ENCODE peak calls at places on chromosomes 2 and 18, in nine cellular contexts. W is fibroblast of lung, U is OCI-LY7, N is HCT116, I is uterus, E is HL-60, M is GM20000, F is Peyer's patch, X is left lung. H is an unnamed sample.

GRCh38 chr2:239833728-239834109 is 191.4 kb downstream of the NDUFA10 start:
- DNase-seq in N (no peak), W (no peak), U (no peak), E (no peak), M (no peak), I (no peak), X (no peak), F (peak), H (no peak)

GRCh38 chr18:36461551-36461987 is 164.1 kb downstream of the FHOD3 start:
- DNase-seq in F (no peak), X (no peak), E (no peak), W (no peak), N (no peak), U (no peak), I (no peak), M (no peak), H (peak)

GRCh38 chr2:26654061-26654340 is 12.8 kb upstream of the CIB4 start:
- DNase-seq in N (no peak), X (no peak), F (no peak), E (no peak), I (no peak), W (no peak), M (no peak), U (no peak), H (no peak)

GRCh38 chr18:73942956-73943355 is 204.7 kb downstream of the FBXO15 start:
- DNase-seq in U (no peak), X (no peak), N (no peak), W (no peak), M (no peak), F (no peak), E (no peak), I (no peak), H (no peak)

GRCh38 chr2:160910681-160911080 is 249.5 kb upstream of the TANK start:
- DNase-seq in W (peak), I (no peak), X (no peak), F (no peak), E (no peak), U (no peak), M (no peak), N (no peak), H (peak)

GRCh38 chr18:78732273-78733210 is 247.1 kb upstream of the SALL3 start:
- DNase-seq in I (no peak), N (no peak), M (no peak), F (no peak), W (no peak), U (no peak), E (no peak), X (no peak), H (no peak)

GRCh38 chr2:207944334-207944733 is 81.0 kb downstream of the PLEKHM3 start:
- DNase-seq in M (no peak), F (no peak), X (no peak), E (no peak), U (no peak), N (no peak), I (no peak), W (no peak), H (no peak)

GRCh38 chr2:33104726-33105125 is 158.0 kb downstream of the LTBP1 start:
- DNase-seq in F (no peak), W (peak), N (peak), M (no peak), E (no peak), X (no peak), U (no peak), I (no peak), H (peak)

GRCh38 chr18:13268035-13268700 is 49.6 kb downstream of the LDLRAD4 start:
- DNase-seq in U (no peak), N (no peak), I (peak), X (no peak), F (no peak), E (no peak), M (no peak), W (peak), H (peak)

DNA sequence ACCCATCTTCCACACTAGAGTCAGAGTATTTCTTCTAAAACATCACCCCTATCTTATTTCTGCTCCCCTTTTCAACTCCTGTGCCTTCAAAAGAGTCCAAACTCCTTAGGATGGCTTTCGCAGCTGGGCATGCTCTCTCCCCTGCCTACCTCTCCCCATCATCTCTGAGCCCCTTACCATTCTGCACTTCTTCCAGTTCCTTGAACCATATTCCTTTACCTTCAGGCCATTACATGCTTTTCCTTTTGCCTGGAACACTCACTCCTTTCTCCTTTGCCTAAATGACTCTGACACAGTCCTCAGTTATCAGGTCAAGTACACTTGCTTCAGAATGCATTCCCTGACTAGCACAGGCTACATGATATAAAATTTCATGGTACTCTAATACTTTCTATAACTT is 22.4 kb downstream of the APOB start:
- DNase-seq in M (no peak), W (no peak), E (no peak), X (no peak), N (no peak), U (no peak), F (no peak), I (no peak), H (no peak)
- TF ChIP-seq CTCF in M (no peak), W (no peak), E (no peak), X (no peak), N (no peak), U (no peak), F (no peak), I (no peak), H (no peak)

DNA sequence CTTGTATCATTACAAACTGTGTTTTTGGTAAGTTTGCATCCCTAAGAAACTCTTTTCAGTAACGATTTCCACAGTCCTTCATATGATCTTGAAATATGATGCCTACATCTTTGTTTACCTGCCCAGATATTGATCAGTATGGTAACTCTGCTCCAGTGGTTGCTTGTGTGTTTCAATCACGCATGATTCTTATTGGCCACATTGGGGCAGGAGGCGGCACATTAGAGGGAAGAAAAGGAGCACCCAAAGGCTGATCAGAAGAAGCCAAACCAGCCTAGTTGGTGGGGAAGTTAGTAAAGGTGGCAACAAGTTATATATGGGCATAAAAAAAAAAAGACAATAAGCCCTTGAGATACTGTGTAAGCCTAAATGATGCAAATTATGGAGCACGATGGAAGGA is 158.9 kb downstream of the RHBDD1 start:
- DNase-seq in X (no peak), E (no peak), I (no peak), W (peak), N (peak), U (peak), M (no peak), F (no peak), H (peak)
- TF ChIP-seq CTCF in X (no peak), E (no peak), I (no peak), W (peak), N (peak), U (peak), M (no peak), F (no peak), H (no peak)

GRCh38 chr2:121130301-121130850 is 154.6 kb downstream of the TFCP2L1 start:
- DNase-seq in F (no peak), E (no peak), X (no peak), I (no peak), N (no peak), U (no peak), W (no peak), M (no peak), H (no peak)

GRCh38 chr2:121132054-121132453 is 152.9 kb downstream of the TFCP2L1 start:
- DNase-seq in U (no peak), X (no peak), W (no peak), M (no peak), I (no peak), N (no peak), E (no peak), F (no peak), H (no peak)

GRCh38 chr2:121129692-121130091 is 155.3 kb downstream of the TFCP2L1 start:
- DNase-seq in E (no peak), X (no peak), M (no peak), N (no peak), U (no peak), F (no peak), I (no peak), W (no peak), H (no peak)

GRCh38 chr2:121131375-121131774 is 153.6 kb downstream of the TFCP2L1 start:
- DNase-seq in X (no peak), E (no peak), N (no peak), M (no peak), U (no peak), I (no peak), W (no peak), F (no peak), H (no peak)

DNA sequence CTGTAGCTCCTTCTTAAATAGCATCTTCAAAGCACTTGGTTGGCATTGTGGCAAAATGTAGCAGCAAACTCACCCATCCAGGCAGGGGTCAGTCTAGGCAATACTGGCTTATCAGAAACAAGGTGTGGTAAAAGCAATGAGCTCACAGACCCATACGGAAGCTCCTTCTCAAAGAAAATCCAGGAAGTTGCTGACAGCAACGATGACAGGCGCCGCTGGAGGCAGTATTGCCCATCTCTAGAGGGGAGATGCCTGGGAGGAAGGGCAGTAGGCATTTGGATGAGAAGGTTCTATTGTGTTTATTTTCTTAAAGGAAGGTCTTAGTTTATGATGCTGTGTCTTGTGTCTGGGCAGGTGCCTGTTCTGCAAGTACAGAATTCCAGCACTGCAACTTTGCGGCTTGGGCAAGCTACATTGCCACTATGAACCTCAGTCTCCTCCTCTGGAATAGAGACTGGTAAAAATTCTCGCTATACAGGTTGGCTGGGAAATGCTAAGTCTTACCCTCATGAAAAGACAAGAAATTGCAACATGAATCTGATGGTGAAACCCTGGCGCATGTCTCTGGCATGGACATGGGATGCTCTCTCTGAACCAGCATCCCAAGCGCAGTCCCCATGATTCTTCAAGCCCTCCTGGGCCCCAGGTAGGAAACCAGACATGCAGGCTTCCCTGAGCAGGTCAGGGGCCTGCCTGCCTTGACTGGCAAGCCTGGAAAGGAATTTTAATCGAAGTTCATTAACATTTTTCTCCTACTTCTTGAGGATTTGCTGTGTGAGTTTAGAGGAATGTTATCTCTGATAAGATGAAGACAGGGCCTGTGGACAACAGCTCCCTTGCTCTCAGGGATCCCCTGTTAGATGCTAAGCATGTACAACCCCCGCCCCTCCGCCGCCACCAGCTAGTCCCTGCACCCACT is 156.0 kb downstream of the TFCP2L1 start:
- DNase-seq in N (peak), M (no peak), X (peak), U (peak), F (no peak), W (peak), E (peak), I (no peak), H (no peak)
- TF ChIP-seq CTCF in N (peak), M (no peak), X (peak), U (peak), F (peak), W (peak), E (peak), I (no peak), H (peak)

DNA sequence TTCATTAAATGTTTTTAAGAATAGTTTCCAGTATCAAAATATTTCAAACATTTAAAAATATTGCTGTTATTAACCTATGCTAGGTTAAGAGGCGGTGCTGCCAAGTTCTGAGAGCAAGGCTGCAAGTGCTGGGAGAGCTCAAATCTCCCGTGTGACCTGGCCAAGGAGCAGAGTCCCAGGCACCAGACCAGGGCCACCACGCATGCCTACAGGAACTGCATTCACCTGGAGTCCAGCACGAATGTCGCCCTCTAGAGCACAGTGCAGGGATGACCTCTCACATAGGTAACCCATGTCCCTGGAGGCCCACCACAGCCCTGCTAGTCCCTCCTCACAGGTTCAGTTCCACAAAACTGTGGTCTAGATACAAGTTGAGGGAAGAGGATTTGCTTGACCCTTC is 120.4 kb upstream of the POU3F3 start:
- DNase-seq in E (peak), M (peak), W (no peak), U (peak), N (peak), X (no peak), I (no peak), F (no peak), H (no peak)
- TF ChIP-seq CTCF in E (peak), M (peak), W (no peak), U (peak), N (peak), X (peak), I (no peak), F (no peak), H (no peak)

DNA sequence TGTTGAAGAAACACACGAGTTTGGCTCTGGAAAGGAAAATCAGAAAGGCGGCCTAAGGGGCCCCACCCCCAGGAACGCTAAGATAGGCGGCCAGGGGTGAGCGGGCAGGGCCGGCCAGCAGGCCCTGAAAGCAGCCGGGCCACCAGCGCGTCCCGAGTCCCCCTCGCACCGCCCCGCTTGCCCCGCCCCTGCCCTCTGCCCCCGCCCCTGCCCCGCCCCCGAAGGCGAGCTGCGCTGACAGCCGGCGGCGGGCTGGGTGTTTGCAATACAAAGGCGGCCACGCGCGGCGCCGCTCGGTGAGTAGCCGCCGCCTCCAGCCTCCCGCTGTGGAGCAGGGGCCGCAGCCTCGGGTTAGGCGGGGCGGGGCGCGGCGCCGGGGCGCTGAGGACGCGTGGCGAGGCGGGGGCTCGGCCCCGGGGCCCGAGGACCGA is at the start of gene LPIN1:
- DNase-seq in F (peak), I (peak), W (peak), M (peak), X (peak), N (peak), U (peak), E (peak), H (peak)
- TF ChIP-seq CTCF in F (no peak), I (peak), W (no peak), M (no peak), X (peak), N (no peak), U (no peak), E (no peak), H (no peak)

GRCh38 chr2:237743561-237744269 is 54.9 kb upstream of the RBM44 start:
- DNase-seq in N (no peak), F (no peak), U (no peak), W (no peak), E (no peak), M (no peak), X (no peak), I (no peak), H (no peak)
- TF ChIP-seq CTCF in N (peak), F (no peak), U (peak), W (peak), E (no peak), M (no peak), X (no peak), I (peak), H (peak)

DNA sequence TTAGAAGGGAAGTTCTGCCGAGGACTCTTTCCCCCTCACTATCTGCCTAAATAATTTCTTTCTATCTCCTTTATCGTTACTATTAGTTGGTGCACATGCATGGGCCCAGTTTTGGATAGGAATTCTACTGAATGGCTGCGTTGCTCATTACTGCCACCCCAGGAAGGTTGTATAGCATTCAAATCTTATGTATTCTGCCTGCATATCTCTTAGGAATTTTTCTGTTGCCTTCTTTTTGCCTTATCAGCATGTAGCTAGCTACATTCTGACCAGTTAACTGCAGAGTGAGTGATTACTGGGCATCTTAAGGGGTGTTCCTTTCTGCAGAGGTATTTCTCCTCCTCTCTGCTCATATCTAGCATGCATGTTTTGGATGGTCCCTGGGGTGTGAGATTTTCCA is 239.6 kb downstream of the TDRD15 start:
- DNase-seq in F (no peak), E (no peak), I (no peak), N (no peak), M (no peak), X (no peak), U (no peak), W (no peak), H (no peak)
- TF ChIP-seq CTCF in F (no peak), E (no peak), I (no peak), N (no peak), M (no peak), X (no peak), U (peak), W (no peak), H (no peak)

GRCh38 chr2:174248187-174248997 is at the start of gene OLA1:
- DNase-seq in W (peak), F (peak), N (peak), E (peak), X (peak), M (peak), I (peak), U (peak), H (peak)
- TF ChIP-seq CTCF in W (no peak), F (no peak), N (no peak), E (no peak), X (no peak), M (no peak), I (peak), U (no peak), H (no peak)

H was measured in astrocyte.